ENCODE peak calls at places on chromosome 14, in nine cellular contexts. Y is suprapubic skin, D is foreskin fibroblast, G is B cell, T is endothelial cell, R is fibroblast of pulmonary artery, U is tibial nerve, C is nephron progenitor cell, O is tibial artery. A is an unnamed sample.

GRCh38 chr14:24992624-24993360 is 57.2 kb downstream of the STXBP6 start:
- DNase-seq in C (no peak), Y (no peak), T (no peak), G (no peak), O (no peak), R (no peak), D (no peak), U (no peak), A (no peak)

GRCh38 chr14:56972948-56973347 is 162.7 kb upstream of the OTX2 start:
- DNase-seq in G (no peak), C (no peak), R (no peak), U (no peak), Y (no peak), O (no peak), T (no peak), D (no peak), A (no peak)

GRCh38 chr14:53180272-53181221 is 27.4 kb upstream of the DDHD1 start:
- DNase-seq in T (no peak), O (no peak), D (no peak), G (no peak), C (peak; percentile 12), U (no peak), R (peak; percentile 34), Y (no peak), A (peak; percentile 14)

GRCh38 chr14:98368214-98368613 is 903.8 kb downstream of the BCL11B start:
- DNase-seq in C (no peak), U (no peak), O (no peak), T (no peak), Y (no peak), D (no peak), G (no peak), R (no peak), A (no peak)

GRCh38 chr14:20515846-20516245 is 10.5 kb downstream of the RNASE10 start:
- DNase-seq in Y (no peak), C (no peak), T (no peak), U (no peak), D (no peak), G (no peak), O (no peak), R (no peak), A (no peak)

GRCh38 chr14:51513933-51514332 is 137.8 kb upstream of the FRMD6 start:
- DNase-seq in O (no peak), G (no peak), T (no peak), U (no peak), R (no peak), Y (no peak), C (no peak), D (no peak), A (no peak)

GRCh38 chr14:90301580-90302181 is 30.1 kb downstream of the NRDE2 start:
- DNase-seq in T (no peak), U (no peak), C (no peak), O (no peak), D (peak; percentile 64), G (no peak), R (peak; percentile 81), Y (no peak), A (no peak)

GRCh38 chr14:64800000-64800399 is 79.7 kb downstream of the SPTB start:
- DNase-seq in D (peak; percentile 30), R (peak; percentile 51), T (peak; percentile 50), C (peak; percentile 30), U (no peak), Y (no peak), G (no peak), O (no peak), A (no peak)

GRCh38 chr14:68757618-68758081 is 35.2 kb downstream of the ZFP36L1 start:
- DNase-seq in R (no peak), O (peak; percentile 75), U (no peak), T (no peak), G (peak; percentile 53), Y (no peak), C (no peak), D (no peak), A (no peak)

GRCh38 chr14:94373708-94374107 is 14.7 kb downstream of the SERPINA1 start:
- DNase-seq in R (peak; percentile 98), O (no peak), U (peak; percentile 39), Y (no peak), D (peak; percentile 77), T (no peak), C (no peak), G (no peak), A (no peak)

GRCh38 chr14:56120091-56120632 is 2.0 kb downstream of the PELI2 start:
- DNase-seq in R (peak; percentile 49), C (no peak), U (no peak), O (no peak), G (no peak), D (no peak), T (peak; percentile 12), Y (no peak), A (no peak)

GRCh38 chr14:97377550-97377949 is 580.4 kb downstream of the VRK1 start:
- DNase-seq in G (no peak), C (no peak), U (no peak), R (no peak), D (no peak), O (no peak), T (no peak), Y (no peak), A (no peak)

GRCh38 chr14:76876076-76876475 is 49.9 kb downstream of the LRRC74A start:
- DNase-seq in T (peak; percentile 74), R (peak; percentile 83), O (no peak), U (no peak), D (peak; percentile 58), C (peak; percentile 73), Y (no peak), G (peak; percentile 65), A (peak; percentile 72)

GRCh38 chr14:50666772-50667490 is 1.2 kb downstream of the SAV1 start:
- DNase-seq in U (no peak), C (peak; percentile 33), Y (no peak), T (peak; percentile 34), R (peak; percentile 77), O (peak; percentile 74), G (no peak), D (peak; percentile 41), A (no peak)

GRCh38 chr14:67187826-67188225 is 1.4 kb upstream of the GARIN2 start:
- DNase-seq in U (no peak), R (peak; percentile 44), G (no peak), D (peak; percentile 53), Y (no peak), O (no peak), T (no peak), C (no peak), A (no peak)

GRCh38 chr14:53570411-53571387 is 385.9 kb downstream of the BMP4 start:
- DNase-seq in Y (no peak), U (no peak), R (no peak), G (no peak), T (no peak), D (no peak), O (no peak), C (no peak), A (no peak)

GRCh38 chr14:68666206-68666730 is 126.6 kb downstream of the ZFP36L1 start:
- DNase-seq in R (peak; percentile 40), T (no peak), C (no peak), Y (no peak), U (no peak), G (no peak), O (peak; percentile 5), D (no peak), A (no peak)

GRCh38 chr14:89479802-89480201 is 62.8 kb upstream of the FOXN3 start:
- DNase-seq in C (no peak), Y (no peak), O (no peak), U (no peak), D (no peak), R (peak; percentile 36), T (no peak), G (no peak), A (no peak)

DNA sequence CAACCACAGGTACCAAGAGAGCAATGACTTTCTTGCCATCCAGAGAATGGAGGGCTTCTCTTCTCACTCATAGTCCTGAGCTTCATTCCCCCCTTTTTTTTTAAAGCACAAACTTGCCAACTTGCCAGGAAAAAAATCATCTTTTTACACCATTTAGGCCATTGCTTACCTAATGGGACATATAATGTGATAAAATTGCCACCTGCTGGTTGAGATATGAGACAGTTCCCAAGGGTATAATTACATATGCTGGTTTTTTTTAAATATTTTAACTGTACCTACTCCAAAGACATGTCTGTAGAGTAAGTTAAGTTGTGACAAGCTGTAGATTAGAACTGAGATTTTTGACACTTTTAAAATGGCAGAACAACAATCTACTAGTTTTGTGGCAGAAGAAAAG is 519.1 kb upstream of the SEL1L start:
- DNase-seq in C (no peak), U (no peak), T (no peak), R (no peak), G (no peak), Y (no peak), O (no peak), D (no peak), A (no peak)
- TF ChIP-seq CTCF in C (no peak), U (no peak), T (no peak), R (no peak), G (no peak), Y (no peak), O (no peak), D (no peak), A (no peak)

GRCh38 chr14:45650754-45651153 is 397.8 kb upstream of the MIS18BP1 start:
- DNase-seq in R (no peak), T (no peak), U (no peak), G (no peak), Y (no peak), C (no peak), D (no peak), O (no peak), A (no peak)
- TF ChIP-seq CTCF in R (no peak), T (no peak), U (no peak), G (no peak), Y (no peak), C (no peak), D (no peak), O (no peak), A (no peak)

GRCh38 chr14:31967669-31967975 is 109.5 kb upstream of the ARHGAP5 start:
- DNase-seq in Y (no peak), U (no peak), R (no peak), C (no peak), G (no peak), T (no peak), D (no peak), O (no peak), A (no peak)

GRCh38 chr14:31968107-31968810 is 108.8 kb upstream of the ARHGAP5 start:
- DNase-seq in D (no peak), Y (no peak), R (no peak), T (no peak), U (no peak), C (no peak), O (no peak), G (no peak), A (no peak)

GRCh38 chr14:31969841-31970240 is 107.3 kb upstream of the ARHGAP5 start:
- DNase-seq in D (no peak), Y (no peak), C (no peak), U (no peak), G (no peak), R (no peak), O (no peak), T (no peak), A (no peak)

GRCh38 chr14:31969371-31969770 is 107.7 kb upstream of the ARHGAP5 start:
- DNase-seq in Y (no peak), G (no peak), C (no peak), U (no peak), R (no peak), O (no peak), T (no peak), D (no peak), A (no peak)

GRCh38 chr14:31968912-31969311 is 108.2 kb upstream of the ARHGAP5 start:
- DNase-seq in T (no peak), G (no peak), R (no peak), D (no peak), C (no peak), O (no peak), Y (no peak), U (no peak), A (no peak)
- TF ChIP-seq CTCF in T (no peak), G (no peak), R (no peak), D (no peak), C (no peak), O (no peak), Y (no peak), U (no peak), A (peak; percentile 25)

GRCh38 chr14:21990116-21990515 is 316.5 kb upstream of the OR4E1 start:
- DNase-seq in C (no peak), T (no peak), R (peak; percentile 3), U (no peak), G (no peak), D (no peak), Y (no peak), O (no peak), A (no peak)
- TF ChIP-seq CTCF in C (peak; percentile 49), T (peak; percentile 39), R (peak; percentile 45), U (peak; percentile 4), G (peak; percentile 47), D (no peak), Y (no peak), O (peak; percentile 17), A (peak; percentile 57)

A was measured in neural crest cell.